ENCODE peak calls at places on chromosomes 6 and 20, in nine cellular contexts. M is H9; H is CD8-positive, alpha-beta memory T cell; X is OCI-LY7; D is kidney; P is endodermal cell; I is fibroblast of lung; K is left ventricle myocardium inferior; Q is IMR-90. R is an unnamed sample.

GRCh38 chr20:49948809-49949507 is 12.8 kb downstream of the RNF114 start:
- DNase-seq in D (no peak), K (no peak), X (no peak), I (peak; percentile 92), P (no peak), H (no peak), Q (peak; percentile 99), M (no peak), R (no peak)

GRCh38 chr6:109877028-109877726 is 100.9 kb upstream of the GPR6 start:
- DNase-seq in Q (no peak), K (no peak), P (no peak), H (no peak), I (no peak), M (no peak), X (no peak), D (no peak), R (no peak)

GRCh38 chr6:68695838-68696237 is 60.8 kb downstream of the ADGRB3 start:
- DNase-seq in P (no peak), K (no peak), H (no peak), I (no peak), X (no peak), D (no peak), M (no peak), Q (no peak), R (no peak)

GRCh38 chr6:144659202-144659731 is 374.1 kb downstream of the UTRN start:
- DNase-seq in D (no peak), H (no peak), I (peak; percentile 87), X (no peak), P (peak; percentile 75), Q (peak; percentile 51), K (no peak), M (peak; percentile 59), R (no peak)

GRCh38 chr6:35400901-35401311 is 51.2 kb upstream of the FANCE start:
- DNase-seq in Q (peak; percentile 49), M (no peak), D (no peak), X (no peak), I (no peak), P (no peak), K (no peak), H (no peak), R (no peak)

GRCh38 chr6:16236009-16236501 is 2.3 kb upstream of the GMPR start:
- DNase-seq in D (no peak), X (no peak), M (no peak), H (no peak), Q (no peak), P (no peak), K (no peak), I (no peak), R (no peak)

GRCh38 chr6:22008248-22008836 is 288.5 kb downstream of the PRL start:
- DNase-seq in P (no peak), K (no peak), H (no peak), M (no peak), X (no peak), Q (peak; percentile 77), I (no peak), D (no peak), R (no peak)

GRCh38 chr6:137808191-137808590 is 58.9 kb upstream of the TNFAIP3 start:
- DNase-seq in I (peak; percentile 70), M (no peak), X (no peak), Q (peak; percentile 80), D (no peak), P (no peak), H (no peak), K (no peak), R (no peak)

GRCh38 chr6:26415036-26415614 is 13.1 kb downstream of the BTN3A1 start:
- DNase-seq in I (no peak), H (no peak), M (no peak), D (no peak), K (no peak), X (no peak), Q (no peak), P (no peak), R (no peak)

GRCh38 chr6:89034586-89035251 is 45.8 kb upstream of the PNRC1 start:
- DNase-seq in I (peak; percentile 95), K (peak; percentile 23), D (no peak), P (no peak), X (no peak), M (no peak), H (no peak), Q (peak; percentile 49), R (no peak)

GRCh38 chr6:129494586-129494985 is 215.4 kb downstream of the ARHGAP18 start:
- DNase-seq in X (no peak), I (no peak), H (no peak), Q (no peak), P (no peak), D (no peak), M (no peak), K (no peak), R (no peak)
- H3K4me1 ChIP-seq in X (no peaks in the 10 kb centered on the region), I (peaks cover 22% of the 10 kb centered on the region), H (peaks cover 27% of the 10 kb centered on the region), Q (peaks cover 18% of the 10 kb centered on the region), P (peaks cover 4% of the 10 kb centered on the region), D (no peaks in the 10 kb centered on the region), M (no peaks in the 10 kb centered on the region), K (peaks cover 66% of the 10 kb centered on the region), R (peaks cover 65% of the 10 kb centered on the region)

GRCh38 chr6:38354905-38355304 is 284.8 kb downstream of the BTBD9 start:
- DNase-seq in M (no peak), Q (no peak), D (no peak), X (no peak), H (no peak), I (no peak), P (no peak), K (no peak), R (no peak)
- H3K4me1 ChIP-seq in M (peaks cover under 1% of the 10 kb centered on the region), Q (peaks cover 4% of the 10 kb centered on the region), D (peaks cover 7% of the 10 kb centered on the region), X (no peaks in the 10 kb centered on the region), H (no peaks in the 10 kb centered on the region), I (no peaks in the 10 kb centered on the region), P (peaks cover 9% of the 10 kb centered on the region), K (peaks cover 11% of the 10 kb centered on the region), R (peaks cover 3% of the 10 kb centered on the region)

GRCh38 chr20:25551413-25552210 is 33.7 kb downstream of the NINL start:
- DNase-seq in H (no peak), K (no peak), Q (no peak), M (no peak), X (no peak), D (no peak), P (no peak), I (no peak), R (no peak)

GRCh38 chr20:25548613-25549086 is 36.7 kb downstream of the NINL start:
- DNase-seq in D (no peak), K (no peak), X (no peak), H (no peak), M (no peak), Q (no peak), I (no peak), P (peak; percentile 39), R (no peak)

GRCh38 chr20:25547999-25548398 is 37.3 kb downstream of the NINL start:
- DNase-seq in P (peak; percentile 37), Q (no peak), I (no peak), M (no peak), H (no peak), D (no peak), K (no peak), X (no peak), R (no peak)

GRCh38 chr20:25549172-25549865 is 36.0 kb downstream of the NINL start:
- DNase-seq in D (no peak), P (peak; percentile 41), H (no peak), I (no peak), Q (no peak), K (no peak), X (no peak), M (no peak), R (no peak)

DNA sequence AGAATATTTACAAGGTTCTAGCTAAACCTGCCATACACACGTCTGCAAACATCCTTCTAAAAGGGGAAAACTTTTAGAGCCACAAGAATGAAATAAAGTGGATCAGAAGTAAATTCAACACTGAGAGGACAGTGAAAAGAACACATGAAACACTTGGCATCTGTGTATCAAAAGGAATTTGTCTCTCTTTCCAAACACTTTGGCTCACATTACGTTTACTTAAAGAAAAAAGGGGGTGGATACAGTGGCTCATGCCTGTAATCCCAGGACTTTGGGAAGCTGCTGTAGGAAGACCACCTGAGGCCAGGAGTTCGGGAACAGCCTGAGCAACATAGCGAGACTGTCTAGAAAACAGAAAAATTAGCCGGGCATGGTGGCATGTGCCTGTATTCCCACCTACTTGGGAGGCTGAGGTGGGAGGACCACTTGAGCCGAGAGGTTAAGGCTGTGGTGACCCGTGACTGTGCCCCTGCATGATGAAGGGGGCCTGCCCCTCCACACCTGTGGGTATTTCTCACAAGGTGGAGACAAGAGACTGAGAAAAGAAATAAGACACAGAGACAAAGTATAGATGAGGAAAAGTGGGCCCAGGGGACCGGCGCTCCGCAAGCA is 35.4 kb downstream of the NINL start:
- DNase-seq in D (no peak), M (no peak), K (no peak), X (no peak), H (no peak), I (peak; percentile 76), P (peak; percentile 24), Q (peak; percentile 79), R (no peak)
- H3K4me1 ChIP-seq in D (peaks cover 57% of the 10 kb centered on the region), M (peaks cover 14% of the 10 kb centered on the region), K (peaks cover 12% of the 10 kb centered on the region), X (no peaks in the 10 kb centered on the region), H (no peaks in the 10 kb centered on the region), I (peaks cover 6% of the 10 kb centered on the region), P (peaks cover 56% of the 10 kb centered on the region), Q (peaks cover 24% of the 10 kb centered on the region), R (peaks cover 7% of the 10 kb centered on the region)

GRCh38 chr6:29107758-29108157 is at the start of gene OR2J3:
- DNase-seq in H (no peak), X (no peak), I (no peak), P (no peak), K (no peak), D (no peak), Q (no peak), M (no peak), R (no peak)
- H3K4me1 ChIP-seq in H (no peaks in the 10 kb centered on the region), X (no peaks in the 10 kb centered on the region), I (no peaks in the 10 kb centered on the region), P (no peaks in the 10 kb centered on the region), K (no peaks in the 10 kb centered on the region), D (no peaks in the 10 kb centered on the region), Q (no peaks in the 10 kb centered on the region), M (no peaks in the 10 kb centered on the region), R (no peaks in the 10 kb centered on the region)

R was measured in esophagus squamous epithelium.